ENCODE peak calls at places on chromosomes 3 and 15, in nine cellular contexts. C is uterus, T is adrenal gland, G is A549, H is IMR-90, Q is spleen, O is Peyer's patch, R is body of pancreas, U is thyroid gland. L is an unnamed sample.

GRCh38 chr3:65758871-65759598 is 279.7 kb downstream of the MAGI1 start:
- DNase-seq in C (no peak), T (no peak), G (no peak), H (peak), Q (no peak), O (no peak), R (no peak), U (no peak), L (no peak)

GRCh38 chr3:153070153-153070868 is 91.7 kb upstream of the RAP2B start:
- DNase-seq in C (no peak), T (no peak), G (peak), H (peak), Q (no peak), O (no peak), R (no peak), U (no peak), L (no peak)

GRCh38 chr3:156093966-156094365 is 26.4 kb upstream of the KCNAB1 start:
- DNase-seq in C (no peak), T (no peak), G (no peak), H (no peak), Q (no peak), O (no peak), R (no peak), U (no peak), L (no peak)

GRCh38 chr3:179272385-179272784 is 21.5 kb upstream of the KCNMB3 start:
- DNase-seq in C (no peak), T (peak), G (no peak), H (peak), Q (no peak), O (no peak), R (peak), U (no peak), L (no peak)

GRCh38 chr3:18424213-18424861 is 802 bp downstream of the SATB1 start:
- DNase-seq in C (no peak), T (no peak), G (no peak), H (no peak), Q (peak), O (no peak), R (no peak), U (peak), L (no peak)

GRCh38 chr15:53811530-53811929 is 52.1 kb upstream of the WDR72 start:
- DNase-seq in C (no peak), T (no peak), G (no peak), H (no peak), Q (no peak), O (no peak), R (no peak), U (no peak), L (no peak)

GRCh38 chr3:187456268-187456667 is 88.1 kb downstream of the RTP4 start:
- DNase-seq in C (peak), T (peak), G (no peak), H (no peak), Q (no peak), O (no peak), R (peak), U (peak), L (peak)

GRCh38 chr3:9552252-9552999 is 1.2 kb downstream of the LHFPL4 start:
- DNase-seq in C (peak), T (peak), G (no peak), H (peak), Q (peak), O (peak), R (peak), U (peak), L (peak)

GRCh38 chr3:122305818-122306621 is 19.0 kb upstream of the CSTA start:
- DNase-seq in C (no peak), T (peak), G (no peak), H (no peak), Q (no peak), O (peak), R (peak), U (peak), L (no peak)

GRCh38 chr15:44033894-44034293 is 161.2 kb downstream of the FRMD5 start:
- DNase-seq in C (no peak), T (peak), G (no peak), H (peak), Q (no peak), O (no peak), R (peak), U (peak), L (peak)

GRCh38 chr3:123586131-123586530 is 1.3 kb upstream of the HACD2 start:
- DNase-seq in C (no peak), T (peak), G (peak), H (no peak), Q (peak), O (peak), R (peak), U (peak), L (peak)

GRCh38 chr3:128123538-128124368 is at the start of gene RUVBL1:
- DNase-seq in C (peak), T (peak), G (peak), H (peak), Q (peak), O (peak), R (peak), U (peak), L (peak)
- TF ChIP-seq POLR2A in C (peak), T (peak), G (peak), H (peak), Q (no peak), O (no peak), R (peak), U (peak), L (no peak)

DNA sequence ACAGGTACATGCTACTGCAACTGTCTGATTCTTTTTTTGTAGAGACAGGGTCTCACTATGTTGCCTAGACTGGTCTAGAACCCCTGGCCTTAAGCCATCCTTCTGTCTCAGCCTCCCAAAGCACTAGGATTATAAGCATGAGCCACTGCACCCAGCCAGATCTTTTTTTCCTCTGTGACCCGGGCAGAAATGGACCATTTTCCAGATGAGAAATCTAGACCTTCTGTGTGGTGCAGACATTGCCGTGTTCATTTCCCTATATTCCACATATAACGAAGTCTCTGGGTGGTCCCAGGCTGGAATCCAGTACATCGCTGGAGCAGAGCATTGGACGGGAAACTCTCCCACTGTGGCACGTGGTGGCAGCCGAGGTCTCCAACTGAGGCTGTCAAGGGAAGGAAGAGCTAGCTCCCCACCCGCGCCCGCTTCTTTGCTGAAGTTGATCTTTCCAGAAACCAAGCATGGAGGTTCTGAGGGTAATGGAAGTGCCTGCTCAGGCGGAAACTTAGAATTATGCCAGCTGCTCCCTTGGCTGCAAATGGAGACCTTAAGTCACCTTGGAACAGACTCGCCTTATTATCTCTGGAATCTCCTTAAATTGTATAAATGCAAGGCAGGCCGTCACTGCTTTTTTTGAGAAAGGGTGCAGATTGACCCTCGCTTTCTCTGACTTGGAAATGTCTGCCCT is 23.1 kb upstream of the TXNRD3 start:
- DNase-seq in C (no peak), T (no peak), G (no peak), H (no peak), Q (peak), O (no peak), R (no peak), U (no peak), L (no peak)
- H3K27ac ChIP-seq in C (no peak), T (no peak), G (no peak), H (no peak), Q (no peak), O (no peak), R (no peak), U (no peak), L (no peak)

DNA sequence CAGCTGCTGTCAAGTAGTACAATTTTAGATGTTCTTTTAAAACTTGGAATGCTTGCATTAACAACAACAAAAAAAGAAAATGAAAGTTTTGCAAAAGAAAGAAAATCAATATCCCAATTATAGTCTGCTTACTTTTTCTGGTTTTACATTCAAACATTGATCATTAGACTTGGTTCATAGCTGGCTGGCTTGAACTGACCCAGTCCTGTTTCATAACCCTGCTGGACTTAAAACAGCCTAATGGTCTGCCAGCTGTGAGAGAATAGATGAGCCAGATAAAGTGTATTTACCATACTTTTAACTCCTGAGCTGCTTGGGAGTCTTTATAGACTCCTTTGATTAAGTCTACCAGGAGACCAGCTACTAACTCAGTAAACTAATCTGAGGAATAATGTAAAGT is 59.2 kb downstream of the PIAS1 start:
- DNase-seq in C (no peak), T (peak), G (no peak), H (peak), Q (no peak), O (no peak), R (peak), U (no peak), L (no peak)
- H3K4me3 ChIP-seq in C (no peak), T (no peak), G (no peak), H (no peak), Q (no peak), O (no peak), R (no peak), U (no peak), L (no peak)

DNA sequence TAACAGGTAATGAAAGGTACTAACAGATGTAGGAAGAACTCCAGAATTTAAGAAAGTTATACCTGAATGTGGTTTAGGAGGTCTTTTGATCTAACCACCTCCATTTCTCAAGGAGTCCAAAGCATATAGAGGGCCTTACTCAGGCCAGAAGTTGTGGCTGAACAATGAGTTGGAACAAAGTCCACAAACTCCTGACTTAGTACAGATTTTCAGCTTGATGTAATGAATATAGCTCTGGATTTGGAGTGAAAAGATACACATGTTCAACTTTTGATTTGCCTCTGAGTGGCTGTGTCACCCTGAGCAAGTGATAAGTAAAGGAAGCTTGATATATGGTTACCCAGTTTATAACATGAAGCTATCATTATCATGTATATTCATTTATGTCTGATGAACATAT is 390.1 kb downstream of the LPP start:
- DNase-seq in C (no peak), T (no peak), G (no peak), H (no peak), Q (no peak), O (no peak), R (no peak), U (no peak), L (no peak)
- TF ChIP-seq POLR2A in C (no peak), T (no peak), G (no peak), H (no peak), Q (no peak), O (no peak), R (no peak), U (no peak), L (no peak)

DNA sequence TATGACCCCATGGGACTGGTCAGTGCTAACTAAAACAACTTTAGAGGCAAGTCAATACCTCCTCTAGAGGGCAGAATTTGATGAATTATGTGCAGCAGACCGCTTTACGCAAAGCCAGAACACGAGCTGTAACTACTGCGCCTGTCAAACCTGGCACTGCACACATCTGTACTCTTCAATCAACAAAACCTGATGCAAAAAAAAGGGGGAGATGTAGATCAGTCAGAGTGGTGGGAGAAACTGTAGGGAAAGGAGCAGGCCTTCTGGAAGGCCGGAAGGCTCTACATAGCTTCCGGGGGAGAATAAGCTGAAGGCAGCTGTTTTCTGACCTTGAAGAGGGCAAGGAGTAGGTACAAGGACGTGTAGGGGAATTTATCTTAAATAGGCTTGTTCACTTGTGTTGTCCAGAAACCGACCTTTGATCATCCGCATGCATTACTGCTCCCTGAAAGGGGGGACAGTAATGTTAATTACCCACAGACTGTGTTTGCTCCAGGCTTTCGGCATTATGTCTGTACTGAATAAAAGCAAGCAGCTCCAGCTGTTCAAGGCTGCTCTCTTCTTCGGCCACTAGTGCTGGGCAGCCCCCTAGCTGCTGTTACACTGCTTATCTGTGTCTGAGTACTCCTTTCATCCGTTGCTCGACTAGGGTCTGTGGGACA is 41.0 kb downstream of the GPR160 start:
- DNase-seq in C (no peak), T (no peak), G (no peak), H (no peak), Q (no peak), O (peak), R (peak), U (no peak), L (no peak)
- H3K27ac ChIP-seq in C (no peak), T (no peak), G (no peak), H (no peak), Q (no peak), O (peak), R (no peak), U (no peak), L (no peak)

GRCh38 chr15:66039117-66039860 is 170.0 kb downstream of the RAB11A start:
- DNase-seq in C (no peak), T (no peak), G (no peak), H (no peak), Q (no peak), O (no peak), R (no peak), U (no peak), L (no peak)
- H3K4me3 ChIP-seq in C (no peak), T (no peak), G (no peak), H (no peak), Q (no peak), O (no peak), R (no peak), U (no peak), L (no peak)

DNA sequence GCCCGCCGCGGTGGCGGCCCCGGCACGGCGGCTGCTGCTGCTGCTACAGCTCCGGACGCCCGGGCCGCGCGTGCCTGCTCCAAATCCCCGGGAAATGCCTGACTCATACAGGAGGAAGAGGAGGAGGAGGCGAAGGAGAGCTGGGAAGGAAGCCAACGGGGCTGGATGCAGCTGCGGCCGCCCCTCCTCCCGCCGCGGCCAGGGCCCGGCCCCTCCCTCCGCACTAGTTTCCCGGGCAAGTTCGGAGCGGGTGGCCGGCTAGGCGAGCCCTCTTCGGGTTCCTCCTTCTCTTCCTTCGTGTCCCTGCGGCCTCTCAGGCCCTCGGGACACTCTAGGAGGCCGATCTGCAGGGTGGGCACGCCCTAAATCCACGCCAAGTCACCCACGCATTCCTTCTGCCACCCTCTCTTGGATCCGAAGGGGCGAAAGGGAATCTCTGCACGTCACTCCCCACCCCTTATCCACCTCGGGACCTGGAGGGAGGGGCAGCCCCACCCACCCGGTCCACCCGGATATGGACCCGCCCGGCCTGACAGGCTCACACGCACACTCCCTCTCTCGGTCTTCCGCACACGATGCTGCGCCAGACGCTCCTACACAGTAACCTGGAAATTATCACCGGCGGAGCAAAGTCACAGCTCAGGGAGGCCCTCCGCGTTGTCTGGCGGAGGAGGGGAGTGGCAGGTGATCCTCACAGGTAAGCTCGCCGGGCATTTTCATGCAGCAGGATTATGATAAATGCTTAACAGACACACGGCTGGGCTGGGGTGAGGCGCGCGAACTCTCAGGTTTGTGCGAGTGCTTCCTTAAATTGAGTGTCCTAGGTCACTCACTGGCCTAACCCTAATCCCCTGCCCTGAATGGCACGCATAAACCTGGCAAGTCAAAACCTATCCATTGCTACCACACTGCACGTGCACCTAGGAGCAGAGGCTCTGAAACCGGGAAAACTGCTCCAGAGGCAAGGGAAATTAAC is at the start of the genes OSBPL10 and ZNF860:
- DNase-seq in C (peak), T (peak), G (peak), H (peak), Q (peak), O (peak), R (peak), U (peak), L (peak)
- TF ChIP-seq POLR2A in C (peak), T (peak), G (peak), H (peak), Q (no peak), O (no peak), R (peak), U (peak), L (no peak)

GRCh38 chr15:40038267-40038653 is 721 bp downstream of the SRP14 start:
- DNase-seq in C (no peak), T (peak), G (no peak), H (peak), Q (no peak), O (no peak), R (no peak), U (no peak), L (no peak)

GRCh38 chr15:40032125-40032839 is 6.7 kb downstream of the SRP14 start:
- DNase-seq in C (no peak), T (no peak), G (no peak), H (no peak), Q (no peak), O (no peak), R (no peak), U (no peak), L (peak)

GRCh38 chr15:40031300-40031699 is 7.7 kb downstream of the SRP14 start:
- DNase-seq in C (no peak), T (no peak), G (no peak), H (no peak), Q (no peak), O (no peak), R (no peak), U (no peak), L (no peak)

GRCh38 chr15:40029979-40030893 is 8.7 kb downstream of the SRP14 start:
- DNase-seq in C (no peak), T (no peak), G (no peak), H (peak), Q (no peak), O (peak), R (peak), U (peak), L (peak)

GRCh38 chr15:40034186-40034946 is 4.6 kb downstream of the SRP14 start:
- DNase-seq in C (no peak), T (no peak), G (no peak), H (no peak), Q (no peak), O (no peak), R (no peak), U (no peak), L (no peak)
- H3K27ac ChIP-seq in C (peak), T (no peak), G (no peak), H (no peak), Q (no peak), O (no peak), R (no peak), U (no peak), L (no peak)

GRCh38 chr15:41492597-41493204 is 973 bp upstream of the ITPKA start:
- DNase-seq in C (no peak), T (peak), G (no peak), H (no peak), Q (no peak), O (no peak), R (no peak), U (no peak), L (no peak)
- H3K4me3 ChIP-seq in C (peak), T (no peak), G (peak), H (peak), Q (peak), O (peak), R (no peak), U (peak), L (peak)